ENCODE peak calls at places on chromosome 14, in five cellular contexts. K, F, O, B and V are unnamed samples.
A peak's percentile ranks its signal among the peaks of the same experiment; 100 is the strongest.

GRCh38 chr14:104107101-104107581 is 21.6 kb downstream of the ASPG start:
- DNase-seq in K (no peak), F (no peak), O (peak; percentile 28), B (no peak), V (peak; percentile 71)

GRCh38 chr14:72744416-72745120 is 149.3 kb downstream of the DPF3 start:
- DNase-seq in K (no peak), F (no peak), O (no peak), B (no peak), V (no peak)

GRCh38 chr14:64685364-64686130 is 18.7 kb upstream of the PLEKHG3 start:
- DNase-seq in K (no peak), F (no peak), O (no peak), B (no peak), V (no peak)

GRCh38 chr14:95533822-95534221 is 1.0 kb upstream of the GLRX5 start:
- DNase-seq in K (peak; percentile 25), F (no peak), O (peak; percentile 51), B (no peak), V (peak; percentile 46)

GRCh38 chr14:73207615-73208014 is 29.7 kb upstream of the PAPLN start:
- DNase-seq in K (no peak), F (no peak), O (no peak), B (no peak), V (no peak)

GRCh38 chr14:44846232-44846824 is 115.4 kb downstream of the KLHL28 start:
- DNase-seq in K (peak; percentile 54), F (peak; percentile 40), O (no peak), B (peak; percentile 57), V (no peak)

GRCh38 chr14:91167380-91167770 is 53.5 kb downstream of the DGLUCY start:
- DNase-seq in K (no peak), F (no peak), O (no peak), B (no peak), V (no peak)

GRCh38 chr14:51424569-51425251 is 184.7 kb downstream of the TMX1 start:
- DNase-seq in K (no peak), F (peak; percentile 72), O (peak; percentile 54), B (peak; percentile 78), V (no peak)

GRCh38 chr14:92673601-92674000 is 74.8 kb downstream of the LGMN start:
- DNase-seq in K (no peak), F (no peak), O (no peak), B (no peak), V (no peak)